ENCODE peak calls at places on chromosome 9, in seven cellular contexts. U, J, V, H, G, P and L are unnamed samples. For H3K4me1 and H3K9me3, the result is how much of the 10 kb centered on the place peaks cover.

GRCh38 chr9:124215551-124215910 is 42.2 kb upstream of the NEK6 start:
- DNase-seq in P (no peak), U (no peak), V (no peak), J (no peak), G (no peak), H (no peak), L (no peak)

GRCh38 chr9:99040254-99040653 is 64.7 kb upstream of the TGFBR1 start:
- DNase-seq in V (no peak), G (no peak), H (no peak), J (no peak), U (no peak), P (no peak), L (no peak)

GRCh38 chr9:88387733-88388202 is 476 bp upstream of the SPIN1 start:
- DNase-seq in U (no peak), H (peak), V (peak), G (peak), J (peak), P (no peak), L (no peak)

GRCh38 chr9:93057703-93058356 is 671 bp upstream of the SUSD3 start:
- DNase-seq in J (no peak), P (no peak), V (no peak), U (no peak), G (no peak), H (no peak), L (no peak)

GRCh38 chr9:124411514-124412227 is 3.6 kb downstream of the PSMB7 start:
- DNase-seq in U (no peak), V (peak), P (no peak), G (no peak), H (no peak), J (no peak), L (no peak)

GRCh38 chr9:6973089-6973488 is 215.3 kb downstream of the KDM4C start:
- DNase-seq in G (no peak), V (no peak), U (no peak), H (no peak), P (no peak), J (no peak), L (no peak)

GRCh38 chr9:278651-279050 is 64.0 kb downstream of the DOCK8 start:
- DNase-seq in G (no peak), J (peak), V (no peak), H (no peak), U (no peak), P (no peak), L (no peak)

GRCh38 chr9:114434878-114435311 is 47.1 kb upstream of the AKNA start:
- DNase-seq in G (peak), P (peak), H (no peak), U (no peak), V (peak), J (no peak), L (peak)

GRCh38 chr9:14203366-14204056 is 110.4 kb downstream of the NFIB start:
- DNase-seq in H (peak), U (peak), G (no peak), P (no peak), J (peak), V (no peak), L (no peak)

GRCh38 chr9:91659529-91660294 is 236.1 kb upstream of the NFIL3 start:
- DNase-seq in H (no peak), U (no peak), G (no peak), J (no peak), V (peak), P (peak), L (peak)

GRCh38 chr9:127983847-127984289 is 3.1 kb upstream of the EEIG1 start:
- DNase-seq in U (no peak), G (no peak), J (no peak), H (no peak), V (no peak), P (no peak), L (no peak)

GRCh38 chr9:94799578-94800264 is 73.2 kb downstream of the AOPEP start:
- DNase-seq in J (no peak), G (no peak), V (peak), H (no peak), P (no peak), U (no peak), L (no peak)

GRCh38 chr9:134066923-134067851 is 639 bp downstream of the BRD3 start:
- DNase-seq in J (peak), H (peak), P (peak), V (peak), U (no peak), G (no peak), L (peak)

GRCh38 chr9:114271556-114272510 is 51.1 kb upstream of the ORM1 start:
- DNase-seq in H (no peak), J (peak), P (no peak), G (peak), V (peak), U (peak), L (no peak)

GRCh38 chr9:17625644-17626388 is 47.0 kb downstream of the SH3GL2 start:
- DNase-seq in H (no peak), V (peak), J (no peak), U (no peak), P (no peak), G (no peak), L (no peak)

GRCh38 chr9:114668146-114668545 is 10.5 kb upstream of the TEX53 start:
- DNase-seq in P (no peak), V (no peak), G (no peak), J (no peak), H (no peak), U (no peak), L (no peak)

GRCh38 chr9:129111762-129112151 is 542 bp downstream of the PTPA start:
- DNase-seq in P (peak), V (peak), J (peak), U (no peak), G (peak), H (peak), L (no peak)

GRCh38 chr9:116318463-116319271 is 165.1 kb downstream of the PAPPA start:
- DNase-seq in U (peak), P (peak), J (peak), H (no peak), G (no peak), V (peak), L (no peak)

GRCh38 chr9:114516913-114517312 is 11.6 kb upstream of the WHRN start:
- DNase-seq in H (no peak), G (no peak), V (peak), J (no peak), P (no peak), U (no peak), L (no peak)

GRCh38 chr9:69771775-69772418 is 12.1 kb upstream of the PTAR1 start:
- DNase-seq in H (no peak), G (no peak), P (no peak), J (no peak), V (peak), U (no peak), L (no peak)

GRCh38 chr9:128689820-128690683 is 1.0 kb downstream of the SET start:
- DNase-seq in H (no peak), P (peak), U (peak), V (peak), G (no peak), J (peak), L (peak)

GRCh38 chr9:34559616-34560546 is 29.6 kb downstream of the CNTFR start:
- DNase-seq in J (peak), P (no peak), G (peak), H (no peak), V (peak), U (peak), L (no peak)

GRCh38 chr9:82606761-82607382 is 456.1 kb downstream of the RASEF start:
- DNase-seq in H (peak), P (peak), G (peak), J (peak), V (peak), U (peak), L (peak)

GRCh38 chr9:20898885-20899554 is 132.4 kb downstream of the HACD4 start:
- DNase-seq in V (peak), U (no peak), G (no peak), H (no peak), J (no peak), P (no peak), L (no peak)

GRCh38 chr9:112970939-112971338 is 41.1 kb downstream of the ZNF883 start:
- DNase-seq in J (no peak), G (no peak), U (no peak), V (no peak), P (no peak), H (no peak), L (no peak)

GRCh38 chr9:93452710-93453046 is 703 bp downstream of the FAM120AOS start:
- DNase-seq in J (peak), P (peak), V (no peak), G (no peak), H (no peak), U (peak), L (no peak)

GRCh38 chr9:113538646-113539430 is 75.3 kb downstream of the RGS3 start:
- DNase-seq in V (no peak), G (no peak), P (no peak), H (no peak), J (no peak), U (no peak), L (no peak)

GRCh38 chr9:38061326-38061947 is 7.6 kb downstream of the SHB start:
- DNase-seq in H (no peak), V (no peak), J (no peak), G (no peak), P (no peak), U (no peak), L (no peak)

GRCh38 chr9:70123695-70124094 is 80.0 kb downstream of the MAMDC2 start:
- DNase-seq in P (no peak), G (no peak), U (no peak), H (no peak), V (no peak), J (no peak), L (no peak)

GRCh38 chr9:132141364-132141947 is 20.4 kb upstream of the NTNG2 start:
- DNase-seq in J (no peak), H (no peak), P (peak), V (no peak), G (no peak), U (no peak), L (no peak)

GRCh38 chr9:15543033-15543791 is 9.6 kb upstream of the CCDC171 start:
- DNase-seq in J (no peak), U (no peak), G (no peak), P (no peak), V (peak), H (no peak), L (no peak)

GRCh38 chr9:123996731-123997421 is 14.7 kb upstream of the LHX2 start:
- DNase-seq in V (no peak), G (no peak), U (no peak), H (peak), J (no peak), P (no peak), L (no peak)

GRCh38 chr9:79610019-79610760 is 38.4 kb downstream of the TLE4 start:
- DNase-seq in V (peak), H (no peak), P (peak), G (no peak), J (no peak), U (no peak), L (no peak)
- H3K4me1 ChIP-seq in V (under half), H (under half), P (under half), G (under half), J (under half), U (under half), L (under half)

DNA sequence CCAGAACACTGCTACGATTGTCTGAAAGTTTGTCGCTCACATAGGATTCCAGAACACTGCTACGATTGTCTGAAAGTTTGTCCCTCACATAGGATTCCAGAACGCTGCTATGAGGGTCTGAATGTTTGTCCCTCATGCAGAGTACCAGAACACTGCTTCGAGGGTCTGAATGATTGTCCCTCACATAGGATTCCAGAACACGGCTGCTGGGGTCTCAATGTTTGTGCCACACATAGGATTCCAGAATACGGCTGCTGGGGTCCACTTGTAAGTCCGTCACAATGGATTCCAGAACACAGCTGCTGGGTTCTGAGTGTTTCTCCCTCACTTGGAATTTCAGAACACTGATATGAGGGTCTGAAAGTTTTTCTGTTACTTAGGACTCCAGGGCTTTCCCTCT is 203.3 kb downstream of the FOXD4L6 start:
- DNase-seq in U (no peak), H (no peak), G (no peak), P (no peak), J (no peak), V (no peak), L (no peak)
- H3K9me3 ChIP-seq in U (under half), H (under half), G (under half), P (under half), J (under half), V (under half), L (under half)

DNA sequence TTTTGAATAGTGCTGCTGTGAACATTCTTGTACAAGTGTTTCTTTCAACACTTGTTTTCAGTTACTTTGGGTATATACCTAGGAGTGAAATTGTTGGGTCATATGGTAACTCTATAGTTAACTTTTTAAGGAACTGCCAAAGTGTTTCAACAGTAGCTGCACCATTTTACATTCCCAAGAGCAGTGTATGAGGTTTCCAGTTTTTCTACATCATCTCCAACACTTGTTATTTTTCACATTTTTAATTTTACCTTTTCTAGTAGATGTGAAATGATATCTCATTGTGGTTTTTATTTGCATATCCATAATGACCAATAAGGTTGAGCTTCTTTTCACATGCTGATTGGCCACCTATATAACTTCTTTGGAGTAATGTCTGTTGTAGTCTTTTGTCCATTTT is 40.0 kb upstream of the FOXE1 start:
- DNase-seq in J (no peak), H (no peak), G (no peak), U (no peak), P (no peak), V (no peak), L (no peak)
- H3K4me1 ChIP-seq in J (under half), H (under half), G (under half), U (under half), P (under half), V (under half), L (under half)

GRCh38 chr9:135230386-135230765 is 142.9 kb downstream of the OLFM1 start:
- DNase-seq in V (no peak), H (no peak), U (no peak), G (no peak), J (no peak), P (no peak), L (no peak)

GRCh38 chr9:135228345-135228982 is 141.0 kb downstream of the OLFM1 start:
- DNase-seq in P (no peak), U (no peak), G (no peak), V (no peak), J (no peak), H (no peak), L (no peak)

GRCh38 chr9:135228983-135229625 is 141.6 kb downstream of the OLFM1 start:
- DNase-seq in G (no peak), P (no peak), H (no peak), U (no peak), J (no peak), V (no peak), L (no peak)

GRCh38 chr9:135230817-135231520 is 143.5 kb downstream of the OLFM1 start:
- DNase-seq in P (no peak), H (no peak), V (no peak), J (no peak), U (no peak), G (no peak), L (no peak)

DNA sequence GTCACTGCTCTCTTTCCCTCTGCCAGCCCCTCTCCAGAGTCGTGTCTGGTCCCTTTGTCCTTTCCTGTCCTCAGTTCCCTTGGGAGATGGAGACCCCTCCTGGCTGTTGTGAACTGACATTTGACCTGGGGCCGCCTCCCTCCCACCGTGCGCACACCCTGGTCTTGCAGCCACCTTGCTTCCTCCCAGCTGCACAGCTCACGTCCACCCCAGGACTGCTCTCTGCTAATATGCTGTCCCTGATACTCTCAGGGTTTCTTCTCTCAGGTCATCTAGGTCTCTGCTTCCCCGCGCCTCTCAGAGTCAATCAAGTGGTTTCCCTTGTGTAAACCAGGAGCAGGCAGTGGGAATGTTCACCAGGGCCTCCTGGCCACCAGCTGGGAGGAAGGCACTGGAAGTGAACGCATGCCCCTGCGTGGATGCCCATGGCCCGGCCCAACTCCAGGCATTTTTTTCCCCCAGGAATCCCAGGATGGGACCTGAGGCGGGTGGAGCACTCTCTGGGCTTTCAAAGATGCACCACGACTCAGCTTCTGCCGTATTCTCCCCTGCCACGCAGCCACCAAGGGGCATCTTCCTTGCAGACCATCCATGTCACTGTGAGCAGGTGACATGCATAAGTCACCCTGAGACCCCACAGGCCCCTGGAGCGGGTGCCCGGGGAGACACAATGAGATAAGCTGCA is 142.4 kb downstream of the OLFM1 start:
- DNase-seq in P (no peak), U (no peak), V (no peak), G (no peak), J (no peak), H (no peak), L (no peak)
- H3K9me3 ChIP-seq in P (under half), U (under half), V (half or more), G (under half), J (under half), H (under half), L (under half)

DNA sequence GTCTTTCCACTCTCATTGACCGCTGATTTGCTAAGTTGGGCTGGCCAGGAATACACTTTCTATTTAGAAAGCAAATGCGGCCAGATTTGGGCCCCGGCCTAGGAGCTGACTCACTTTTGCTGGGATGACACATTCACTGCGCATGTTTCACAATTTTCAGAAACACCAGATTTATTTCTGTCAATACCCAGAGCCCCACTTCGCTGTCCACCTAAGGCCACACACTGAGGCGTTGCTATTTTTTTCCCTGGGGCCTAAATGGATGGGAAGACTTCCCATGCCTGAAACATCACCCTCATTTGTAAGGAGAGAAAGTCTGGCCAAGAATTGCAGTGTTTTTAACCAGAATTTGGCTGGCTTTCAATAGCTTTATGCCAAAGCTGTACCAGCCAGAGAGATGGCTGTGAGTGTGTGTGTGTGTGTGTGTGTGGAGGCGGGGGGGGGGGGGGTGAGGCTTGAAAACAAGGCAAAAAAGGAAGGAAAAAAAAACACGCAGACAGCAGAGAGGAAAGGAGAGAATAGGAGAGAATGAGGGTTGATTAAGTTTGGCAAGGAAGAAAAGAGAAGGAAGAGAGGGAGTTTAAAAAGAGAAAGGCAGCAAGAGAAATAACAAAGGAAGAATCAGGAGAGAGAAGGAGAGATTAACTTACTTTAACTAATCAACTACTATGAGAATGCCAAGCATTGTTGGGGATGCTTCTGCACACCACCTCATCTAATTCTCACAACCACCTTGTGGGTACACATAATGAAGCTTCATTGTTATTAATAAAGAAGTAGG is 261.4 kb upstream of the KLF4 start:
- DNase-seq in H (peak), V (peak), U (peak), G (peak), J (peak), P (no peak), L (no peak)
- H3K4me1 ChIP-seq in H (under half), V (under half), U (under half), G (under half), J (under half), P (under half), L (under half)